ENCODE peak calls at places on chromosomes 13 and 19, in seven cellular contexts. D, N, S, R, F, U and L are unnamed samples. For H3K27me3, the result is how much of the 10 kb centered on the place peaks cover.

GRCh38 chr13:33132644-33133440 is 116.6 kb downstream of the KL start:
- DNase-seq in S (peak), R (no peak), U (no peak), N (no peak), F (no peak), D (no peak), L (no peak)

GRCh38 chr13:24228852-24229458 is 68.4 kb downstream of the SPATA13 start:
- DNase-seq in R (peak), U (no peak), D (no peak), S (no peak), N (peak), F (no peak), L (no peak)

GRCh38 chr19:38559428-38560401 is 58.0 kb downstream of the MAP4K1 start:
- DNase-seq in R (no peak), D (no peak), N (no peak), U (peak), S (no peak), F (no peak), L (no peak)

GRCh38 chr19:36141039-36141914 is 1.4 kb downstream of the CAPNS1 start:
- DNase-seq in F (peak), R (peak), D (no peak), U (peak), N (peak), S (peak), L (peak)

GRCh38 chr19:40412866-40413265 is 312 bp downstream of the PRX start:
- DNase-seq in S (no peak), U (no peak), N (no peak), R (no peak), D (no peak), F (no peak), L (no peak)

GRCh38 chr13:76829572-76830327 is 56.5 kb downstream of the KCTD12 start:
- DNase-seq in R (no peak), U (no peak), S (no peak), D (no peak), N (no peak), F (peak), L (no peak)

GRCh38 chr13:65966991-65967451 is 1263.1 kb downstream of the PCDH9 start:
- DNase-seq in U (no peak), D (no peak), R (peak), S (no peak), N (no peak), F (no peak), L (no peak)

GRCh38 chr13:40445557-40445990 is 220.9 kb downstream of the FOXO1 start:
- DNase-seq in S (no peak), U (peak), D (no peak), F (no peak), R (no peak), N (no peak), L (no peak)

GRCh38 chr13:112883241-112883945 is 85.6 kb upstream of the MCF2L start:
- DNase-seq in D (no peak), N (no peak), S (no peak), U (no peak), R (no peak), F (no peak), L (no peak)

GRCh38 chr19:40858109-40858508 is 7.9 kb upstream of the CYP2A6 start:
- DNase-seq in S (no peak), R (no peak), U (no peak), D (no peak), N (no peak), F (no peak), L (no peak)

GRCh38 chr19:46606681-46607440 is 5.7 kb downstream of the CALM3 start:
- DNase-seq in N (no peak), S (peak), D (no peak), U (peak), F (no peak), R (peak), L (peak)

GRCh38 chr13:75101997-75102720 is 379.8 kb downstream of the TBC1D4 start:
- DNase-seq in D (no peak), U (no peak), S (no peak), F (no peak), R (peak), N (no peak), L (no peak)

GRCh38 chr13:30743319-30744055 is 8.1 kb downstream of the ALOX5AP start:
- DNase-seq in R (no peak), U (peak), N (peak), F (peak), S (peak), D (peak), L (no peak)

GRCh38 chr19:5690955-5691204 is 785 bp downstream of the RPL36 start:
- DNase-seq in D (no peak), N (no peak), U (no peak), R (no peak), F (no peak), S (no peak), L (no peak)

GRCh38 chr19:5691205-5691929 is 1.3 kb downstream of the RPL36 start:
- DNase-seq in N (no peak), S (no peak), D (no peak), F (peak), U (peak), R (peak), L (no peak)

GRCh38 chr19:5693195-5694166 is 3.4 kb downstream of the RPL36 start:
- DNase-seq in D (no peak), S (no peak), U (no peak), N (no peak), F (no peak), R (peak), L (no peak)

GRCh38 chr19:5692785-5693194 is 2.7 kb downstream of the RPL36 start:
- DNase-seq in D (no peak), S (no peak), U (no peak), N (no peak), F (no peak), R (no peak), L (no peak)

GRCh38 chr19:5691930-5692784 is 2.1 kb downstream of the RPL36 start:
- DNase-seq in F (no peak), U (no peak), S (no peak), D (no peak), R (peak), N (no peak), L (no peak)
- H3K4me3 ChIP-seq in F (no peak), U (peak), S (peak), D (peak), R (peak), N (peak), L (peak)

GRCh38 chr19:55256562-55257460 is 2.0 kb downstream of the PPP6R1 start:
- DNase-seq in U (peak), F (no peak), D (no peak), S (no peak), R (no peak), N (no peak), L (no peak)

GRCh38 chr19:55259540-55260210 is 858 bp upstream of the PPP6R1 start:
- DNase-seq in D (no peak), N (no peak), U (peak), F (no peak), S (no peak), R (peak), L (no peak)

GRCh38 chr19:55255618-55256423 is 3.0 kb downstream of the PPP6R1 start:
- DNase-seq in D (no peak), F (no peak), N (no peak), U (peak), R (no peak), S (no peak), L (no peak)

GRCh38 chr19:55258476-55258827 is 365 bp downstream of the PPP6R1 start:
- DNase-seq in S (peak), F (no peak), N (no peak), R (no peak), D (no peak), U (no peak), L (no peak)

GRCh38 chr19:55257461-55258411 is 1.1 kb downstream of the PPP6R1 start:
- DNase-seq in R (peak), D (no peak), F (peak), U (peak), N (no peak), S (no peak), L (no peak)
- TF ChIP-seq CTCF in R (no peak), D (no peak), F (no peak), U (no peak), N (no peak), S (no peak), L (no peak)

GRCh38 chr19:42540071-42540553 is 11.8 kb upstream of the CEACAM1 start:
- DNase-seq in F (no peak), D (no peak), S (peak), R (peak), U (no peak), N (no peak), L (no peak)

GRCh38 chr19:42544146-42544545 is 15.9 kb upstream of the CEACAM1 start:
- DNase-seq in S (no peak), D (no peak), U (no peak), N (no peak), F (no peak), R (no peak), L (no peak)

GRCh38 chr19:42538841-42539709 is 10.8 kb upstream of the CEACAM1 start:
- DNase-seq in D (no peak), R (no peak), U (no peak), F (no peak), N (no peak), S (peak), L (no peak)

GRCh38 chr19:42546831-42547500 is 18.7 kb upstream of the CEACAM1 start:
- DNase-seq in S (peak), D (no peak), U (no peak), N (no peak), R (no peak), F (no peak), L (no peak)

DNA sequence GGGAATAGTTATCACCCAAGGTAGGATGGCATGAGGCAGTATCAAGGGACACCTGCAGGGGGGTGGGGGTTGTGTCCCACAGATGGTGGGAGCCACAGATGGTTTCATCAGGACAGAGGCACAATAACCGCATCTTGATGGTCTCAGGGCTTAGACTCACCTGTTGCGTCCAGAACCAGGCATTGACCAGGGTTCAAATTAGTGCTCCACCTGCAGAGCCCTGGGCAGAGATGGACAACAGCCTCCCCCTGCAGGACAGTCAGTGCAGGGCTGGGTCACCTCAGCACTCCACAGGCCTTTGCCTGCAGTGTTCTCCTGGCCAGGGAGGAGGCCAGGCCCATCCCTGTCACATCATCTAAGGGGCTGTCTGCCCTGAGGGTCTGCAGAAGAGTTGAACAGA is 14.5 kb upstream of the CEACAM1 start:
- DNase-seq in R (no peak), N (no peak), D (no peak), U (no peak), S (no peak), F (no peak), L (no peak)
- H3K27me3 ChIP-seq in R (under half), N (under half), D (under half), U (under half), S (under half), F (under half), L (under half)

GRCh38 chr19:55661826-55662225 is 7.0 kb downstream of the U2AF2 start:
- DNase-seq in D (no peak), R (no peak), U (no peak), N (no peak), F (no peak), S (no peak), L (no peak)
- H3K4me3 ChIP-seq in D (no peak), R (no peak), U (no peak), N (no peak), F (no peak), S (no peak), L (no peak)

GRCh38 chr19:55261671-55262126 is 2.9 kb upstream of the PPP6R1 start:
- DNase-seq in D (no peak), N (no peak), R (peak), F (no peak), U (no peak), S (no peak), L (no peak)

GRCh38 chr19:55253842-55254624 is 4.8 kb downstream of the PPP6R1 start:
- DNase-seq in D (no peak), F (no peak), R (no peak), U (peak), S (no peak), N (no peak), L (no peak)

GRCh38 chr19:55254625-55254977 is 4.2 kb downstream of the PPP6R1 start:
- DNase-seq in U (no peak), R (no peak), S (no peak), F (no peak), D (no peak), N (no peak), L (no peak)

GRCh38 chr19:55262359-55262758 is 3.5 kb upstream of the PPP6R1 start:
- DNase-seq in S (no peak), U (no peak), N (no peak), R (no peak), D (no peak), F (no peak), L (no peak)

GRCh38 chr19:55258828-55259539 is at the start of gene PPP6R1:
- DNase-seq in F (peak), D (peak), R (peak), N (peak), S (peak), U (peak), L (peak)
- TF ChIP-seq CTCF in F (peak), D (no peak), R (no peak), N (no peak), S (no peak), U (no peak), L (peak)

DNA sequence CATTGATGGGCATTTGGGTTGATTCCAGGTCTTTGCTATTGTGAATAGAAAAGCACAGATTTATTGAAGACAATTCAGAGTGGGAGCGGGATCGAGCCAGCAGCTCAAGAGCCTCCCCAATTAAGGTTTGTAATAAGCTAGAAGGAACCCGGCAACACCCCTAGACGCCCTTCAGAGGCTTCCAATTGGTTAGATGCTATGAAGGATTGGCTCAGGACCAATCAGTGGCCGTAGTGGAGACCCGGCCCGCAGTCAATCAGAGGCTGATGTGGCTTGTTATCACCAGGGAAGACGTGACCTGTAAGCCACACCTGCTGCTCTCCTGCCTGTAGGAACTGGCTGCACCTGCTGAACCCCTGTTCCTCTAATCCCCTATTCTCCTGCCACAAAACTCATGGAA is 14.6 kb downstream of the SIGLEC11 start:
- DNase-seq in N (no peak), D (no peak), F (no peak), R (no peak), U (no peak), S (no peak), L (no peak)
- H3K27me3 ChIP-seq in N (under half), D (under half), F (under half), R (under half), U (under half), S (under half), L (under half)

GRCh38 chr13:99842379-99842778 is 129.2 kb downstream of the ZIC5 start:
- DNase-seq in R (no peak), F (no peak), S (no peak), U (no peak), N (no peak), D (no peak), L (no peak)

GRCh38 chr13:99845136-99845874 is 126.3 kb downstream of the ZIC5 start:
- DNase-seq in D (no peak), U (no peak), S (no peak), R (no peak), F (no peak), N (no peak), L (no peak)

GRCh38 chr13:99847318-99847750 is 124.2 kb downstream of the ZIC5 start:
- DNase-seq in U (no peak), R (no peak), S (no peak), F (no peak), D (no peak), N (no peak), L (no peak)

DNA sequence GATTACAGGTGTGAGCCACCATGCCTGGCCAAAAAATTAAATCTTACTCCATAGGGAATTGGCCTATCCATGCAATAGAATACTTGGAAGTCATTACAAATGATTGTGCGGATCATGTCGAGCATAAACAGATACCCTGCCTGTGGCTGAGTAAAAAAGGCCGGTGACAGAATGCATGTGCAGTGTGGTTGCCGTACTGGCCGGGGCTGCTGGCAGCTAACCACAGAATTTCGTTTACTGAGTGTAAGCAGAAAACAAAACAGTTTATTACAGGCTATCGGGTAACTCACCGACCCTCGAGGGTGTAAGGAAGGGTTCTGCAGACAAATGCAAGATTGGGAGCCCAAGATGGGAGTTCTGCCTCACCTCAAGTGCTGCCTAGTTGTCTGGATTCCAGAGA is 127.7 kb downstream of the ZIC5 start:
- DNase-seq in N (no peak), R (no peak), D (no peak), U (no peak), F (no peak), S (no peak), L (no peak)
- H3K4me3 ChIP-seq in N (no peak), R (no peak), D (no peak), U (no peak), F (no peak), S (no peak), L (no peak)

DNA sequence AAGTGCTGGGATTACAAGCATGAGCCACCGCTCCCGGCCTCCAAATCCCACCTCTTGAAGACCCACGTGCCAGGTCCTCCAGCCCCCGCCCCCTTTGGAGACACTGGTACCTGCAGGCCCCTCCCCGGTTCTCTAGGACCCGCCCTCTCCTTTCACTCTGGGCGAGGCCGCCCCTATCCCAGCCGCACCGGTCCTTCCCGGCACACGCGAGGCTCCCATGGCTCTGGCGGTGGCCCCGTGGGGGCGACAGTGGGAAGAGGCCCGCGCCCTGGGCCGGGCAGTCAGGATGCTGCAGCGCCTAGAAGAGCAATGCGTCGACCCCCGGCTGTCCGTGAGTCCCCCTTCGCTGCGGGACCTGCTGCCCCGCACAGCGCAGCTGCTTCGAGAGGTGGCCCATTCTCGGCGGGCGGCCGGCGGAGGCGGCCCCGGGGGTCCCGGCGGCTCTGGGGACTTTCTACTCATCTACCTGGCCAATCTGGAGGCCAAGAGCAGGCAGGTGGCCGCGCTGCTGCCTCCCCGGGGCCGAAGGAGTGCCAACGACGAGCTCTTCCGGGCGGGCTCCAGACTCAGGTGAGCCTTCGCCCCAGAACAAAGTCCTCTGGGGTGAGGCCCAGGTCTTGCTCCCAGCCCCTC is at the start of gene CBLC:
- DNase-seq in S (no peak), U (no peak), F (no peak), R (peak), N (no peak), D (no peak), L (no peak)
- TF ChIP-seq CTCF in S (no peak), U (no peak), F (no peak), R (peak), N (no peak), D (no peak), L (no peak)